ENCODE peak calls at places on chromosomes 2 and 18, in five cellular contexts. One of them, this sample, is unnamed.
A peak's percentile ranks its signal among the peaks of the same experiment; 100 is the strongest.

GRCh38 chr2:120342451-120342850 is 3.5 kb upstream of the INHBB start:
- DNase-seq in tibial artery: no peak
- DNase-seq in substantia nigra: no peak
- DNase-seq in HCT116: no peak
- DNase-seq in GM23338: no peak
- DNase-seq in this sample: no peak

GRCh38 chr2:17752892-17753802 is 463 bp downstream of the SMC6 start:
- DNase-seq in substantia nigra: no peak
- DNase-seq in GM23338: peak; percentile 70
- DNase-seq in tibial artery: peak; percentile 71
- DNase-seq in HCT116: no peak
- DNase-seq in this sample: peak; percentile 82

GRCh38 chr2:62501059-62501458 is 4.9 kb downstream of the TMEM17 start:
- DNase-seq in tibial artery: no peak
- DNase-seq in GM23338: no peak
- DNase-seq in substantia nigra: no peak
- DNase-seq in HCT116: no peak
- DNase-seq in this sample: no peak

GRCh38 chr2:130347220-130347925 is 4.7 kb downstream of the IMP4 start:
- DNase-seq in GM23338: no peak
- DNase-seq in tibial artery: no peak
- DNase-seq in substantia nigra: no peak
- DNase-seq in HCT116: no peak
- DNase-seq in this sample: no peak

GRCh38 chr18:48547456-48548403 is 8.9 kb downstream of the CTIF start:
- DNase-seq in tibial artery: peak; percentile 82
- DNase-seq in HCT116: no peak
- DNase-seq in GM23338: peak; percentile 55
- DNase-seq in substantia nigra: no peak
- DNase-seq in this sample: peak; percentile 88

GRCh38 chr2:128346811-128347558 is 28.3 kb upstream of the HS6ST1 start:
- DNase-seq in HCT116: no peak
- DNase-seq in tibial artery: no peak
- DNase-seq in GM23338: no peak
- DNase-seq in substantia nigra: no peak
- DNase-seq in this sample: peak; percentile 45

GRCh38 chr2:20052229-20052871 is 922 bp upstream of the LAPTM4A start:
- DNase-seq in HCT116: no peak
- DNase-seq in GM23338: peak; percentile 15
- DNase-seq in tibial artery: no peak
- DNase-seq in substantia nigra: no peak
- DNase-seq in this sample: no peak

GRCh38 chr2:36556847-36557246 is 41.1 kb downstream of the FEZ2 start:
- DNase-seq in GM23338: no peak
- DNase-seq in substantia nigra: no peak
- DNase-seq in tibial artery: no peak
- DNase-seq in HCT116: no peak
- DNase-seq in this sample: no peak

GRCh38 chr2:10572693-10573092 is 117.1 kb downstream of the NOL10 start:
- DNase-seq in HCT116: no peak
- DNase-seq in tibial artery: no peak
- DNase-seq in substantia nigra: no peak
- DNase-seq in GM23338: no peak
- DNase-seq in this sample: no peak

GRCh38 chr2:182117203-182117602 is 131.6 kb downstream of the PPP1R1C start:
- DNase-seq in substantia nigra: no peak
- DNase-seq in HCT116: no peak
- DNase-seq in tibial artery: no peak
- DNase-seq in GM23338: no peak
- DNase-seq in this sample: no peak

GRCh38 chr2:28586864-28587263 is 91.0 kb downstream of the PLB1 start:
- DNase-seq in GM23338: no peak
- DNase-seq in substantia nigra: no peak
- DNase-seq in HCT116: no peak
- DNase-seq in tibial artery: no peak
- DNase-seq in this sample: no peak

GRCh38 chr2:8465560-8465959 is 216.3 kb upstream of the ID2 start:
- DNase-seq in substantia nigra: no peak
- DNase-seq in GM23338: no peak
- DNase-seq in tibial artery: no peak
- DNase-seq in HCT116: no peak
- DNase-seq in this sample: no peak

GRCh38 chr2:235467586-235467985 is 26.3 kb upstream of the AGAP1 start:
- DNase-seq in GM23338: no peak
- DNase-seq in substantia nigra: no peak
- DNase-seq in HCT116: no peak
- DNase-seq in tibial artery: no peak
- DNase-seq in this sample: peak; percentile 8

GRCh38 chr2:233034-233433 is 30.8 kb downstream of the SH3YL1 start:
- DNase-seq in GM23338: peak; percentile 82
- DNase-seq in substantia nigra: no peak
- DNase-seq in tibial artery: no peak
- DNase-seq in HCT116: no peak
- DNase-seq in this sample: peak; percentile 66

GRCh38 chr18:8367217-8367988 is 241.8 kb upstream of the RAB12 start:
- DNase-seq in HCT116: peak; percentile 7
- DNase-seq in substantia nigra: peak; percentile 5
- DNase-seq in tibial artery: no peak
- DNase-seq in GM23338: peak; percentile 91
- DNase-seq in this sample: peak; percentile 92

GRCh38 chr2:37588316-37588777 is 83.1 kb downstream of the CDC42EP3 start:
- DNase-seq in GM23338: no peak
- DNase-seq in HCT116: peak; percentile 79
- DNase-seq in substantia nigra: no peak
- DNase-seq in tibial artery: no peak
- DNase-seq in this sample: no peak

GRCh38 chr2:68992933-68993332 is 18.5 kb downstream of the GKN1 start:
- DNase-seq in GM23338: no peak
- DNase-seq in tibial artery: no peak
- DNase-seq in substantia nigra: no peak
- DNase-seq in HCT116: no peak
- DNase-seq in this sample: no peak

GRCh38 chr18:9996104-9996503 is 82.3 kb downstream of the VAPA start:
- DNase-seq in GM23338: no peak
- DNase-seq in HCT116: no peak
- DNase-seq in tibial artery: no peak
- DNase-seq in substantia nigra: no peak
- DNase-seq in this sample: no peak

GRCh38 chr2:50018938-50019337 is 864.6 kb upstream of the FSHR start:
- DNase-seq in HCT116: no peak
- DNase-seq in substantia nigra: no peak
- DNase-seq in GM23338: peak; percentile 11
- DNase-seq in tibial artery: no peak
- DNase-seq in this sample: no peak

GRCh38 chr2:190791347-190791982 is 89.2 kb upstream of the GLS start:
- DNase-seq in substantia nigra: no peak
- DNase-seq in tibial artery: no peak
- DNase-seq in GM23338: no peak
- DNase-seq in HCT116: no peak
- DNase-seq in this sample: peak; percentile 63

GRCh38 chr2:241123816-241124536 is 21.9 kb upstream of the MTERF4 start:
- DNase-seq in tibial artery: peak; percentile 61
- DNase-seq in HCT116: no peak
- DNase-seq in GM23338: no peak
- DNase-seq in substantia nigra: no peak
- DNase-seq in this sample: no peak

GRCh38 chr2:201795608-201796477 is 10.5 kb upstream of the CDK15 start:
- DNase-seq in tibial artery: no peak
- DNase-seq in GM23338: peak; percentile 80
- DNase-seq in HCT116: peak; percentile 35
- DNase-seq in substantia nigra: no peak
- DNase-seq in this sample: peak; percentile 81

GRCh38 chr2:24888177-24888576 is 31.9 kb downstream of the ADCY3 start:
- DNase-seq in GM23338: no peak
- DNase-seq in tibial artery: no peak
- DNase-seq in substantia nigra: no peak
- DNase-seq in HCT116: no peak
- DNase-seq in this sample: no peak

GRCh38 chr2:24885221-24886113 is 34.6 kb downstream of the ADCY3 start:
- DNase-seq in tibial artery: no peak
- DNase-seq in GM23338: no peak
- DNase-seq in HCT116: no peak
- DNase-seq in substantia nigra: no peak
- DNase-seq in this sample: peak; percentile 36

GRCh38 chr2:24886114-24886501 is 33.9 kb downstream of the ADCY3 start:
- DNase-seq in tibial artery: no peak
- DNase-seq in HCT116: no peak
- DNase-seq in GM23338: no peak
- DNase-seq in substantia nigra: no peak
- DNase-seq in this sample: no peak

GRCh38 chr2:24887325-24887874 is 32.6 kb downstream of the ADCY3 start:
- DNase-seq in substantia nigra: no peak
- DNase-seq in GM23338: no peak
- DNase-seq in HCT116: no peak
- DNase-seq in tibial artery: no peak
- DNase-seq in this sample: no peak

DNA sequence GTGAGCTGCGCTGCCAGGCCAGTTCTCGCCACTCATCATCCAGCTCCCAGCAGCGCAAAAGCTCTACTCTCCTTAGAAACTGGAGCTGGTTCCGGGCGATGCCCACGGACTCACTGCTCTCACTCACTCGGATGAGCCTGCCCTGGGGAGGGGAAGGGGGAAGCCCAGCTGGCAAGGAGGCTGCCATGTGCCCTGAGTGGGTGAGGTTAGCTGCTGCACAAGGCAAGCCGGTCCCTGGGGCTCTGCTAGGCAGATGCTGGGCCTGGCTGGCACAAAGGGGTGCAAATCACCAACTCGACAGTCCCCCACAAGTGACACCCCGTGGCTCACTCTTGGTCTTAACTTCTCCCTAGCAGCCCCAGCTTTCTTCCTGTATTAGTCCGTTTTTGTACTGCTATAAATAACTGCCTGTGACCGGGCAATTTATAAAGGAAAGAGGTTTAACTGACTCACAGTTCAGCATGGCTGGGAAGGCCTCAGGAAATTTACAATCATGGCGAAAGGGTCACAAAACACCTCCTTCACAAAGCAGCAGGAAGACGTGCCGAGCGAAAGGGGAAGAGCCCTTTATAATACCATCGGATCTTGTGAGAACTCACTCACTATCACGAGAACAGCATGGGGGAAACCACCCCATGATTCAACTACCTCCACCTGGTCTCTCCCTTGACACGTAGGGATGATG is 33.3 kb downstream of the ADCY3 start:
- DNase-seq in GM23338: no peak
- DNase-seq in HCT116: no peak
- DNase-seq in substantia nigra: no peak
- DNase-seq in tibial artery: no peak
- DNase-seq in this sample: no peak
- H3K27ac ChIP-seq in GM23338: no peak overlapping the region
- H3K27ac ChIP-seq in HCT116: no peak overlapping the region
- H3K27ac ChIP-seq in substantia nigra: no peak overlapping the region
- H3K27ac ChIP-seq in tibial artery: peak overlapping the region; percentile 26
- H3K27ac ChIP-seq in this sample: no peak overlapping the region

DNA sequence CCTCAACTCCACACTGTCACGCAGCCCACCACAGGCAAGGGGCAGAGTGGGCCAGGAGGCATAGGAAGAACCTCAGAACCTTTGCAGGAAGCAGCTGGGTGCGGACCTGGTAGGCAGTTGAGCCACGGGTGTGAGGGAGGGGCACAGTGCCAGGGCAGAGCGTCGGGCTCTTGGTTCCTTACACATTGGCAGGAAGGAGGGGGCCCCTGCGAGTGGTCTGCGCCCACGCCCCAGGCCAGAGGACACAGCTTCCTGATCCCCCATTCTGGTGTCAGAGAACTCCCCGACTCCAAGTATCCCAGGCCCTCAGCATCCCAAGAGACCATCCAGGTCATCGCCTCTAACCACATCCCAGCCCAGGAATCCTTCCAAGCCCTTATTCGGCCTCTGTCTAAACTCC is 61.5 kb downstream of the TNS1 start:
- DNase-seq in substantia nigra: no peak
- DNase-seq in GM23338: no peak
- DNase-seq in tibial artery: no peak
- DNase-seq in HCT116: no peak
- DNase-seq in this sample: no peak
- H3K27ac ChIP-seq in substantia nigra: peak overlapping the region; percentile 89
- H3K27ac ChIP-seq in GM23338: no peak overlapping the region
- H3K27ac ChIP-seq in tibial artery: peak overlapping the region; percentile 98
- H3K27ac ChIP-seq in HCT116: no peak overlapping the region
- H3K27ac ChIP-seq in this sample: no peak overlapping the region

GRCh38 chr18:25189391-25190185 is 162.4 kb downstream of the ZNF521 start:
- DNase-seq in GM23338: no peak
- DNase-seq in substantia nigra: no peak
- DNase-seq in tibial artery: no peak
- DNase-seq in HCT116: no peak
- DNase-seq in this sample: no peak
- H3K27ac ChIP-seq in GM23338: no peak overlapping the region
- H3K27ac ChIP-seq in substantia nigra: no peak overlapping the region
- H3K27ac ChIP-seq in tibial artery: no peak overlapping the region
- H3K27ac ChIP-seq in HCT116: no peak overlapping the region
- H3K27ac ChIP-seq in this sample: no peak overlapping the region

GRCh38 chr2:3738454-3738853 is 35.1 kb downstream of the DCDC2C start:
- DNase-seq in HCT116: peak; percentile 34
- DNase-seq in substantia nigra: no peak
- DNase-seq in tibial artery: no peak
- DNase-seq in GM23338: peak; percentile 59
- DNase-seq in this sample: peak; percentile 75
- H3K27ac ChIP-seq in HCT116: no peak overlapping the region
- H3K27ac ChIP-seq in substantia nigra: no peak overlapping the region
- H3K27ac ChIP-seq in tibial artery: no peak overlapping the region
- H3K27ac ChIP-seq in GM23338: no peak overlapping the region
- H3K27ac ChIP-seq in this sample: no peak overlapping the region

DNA sequence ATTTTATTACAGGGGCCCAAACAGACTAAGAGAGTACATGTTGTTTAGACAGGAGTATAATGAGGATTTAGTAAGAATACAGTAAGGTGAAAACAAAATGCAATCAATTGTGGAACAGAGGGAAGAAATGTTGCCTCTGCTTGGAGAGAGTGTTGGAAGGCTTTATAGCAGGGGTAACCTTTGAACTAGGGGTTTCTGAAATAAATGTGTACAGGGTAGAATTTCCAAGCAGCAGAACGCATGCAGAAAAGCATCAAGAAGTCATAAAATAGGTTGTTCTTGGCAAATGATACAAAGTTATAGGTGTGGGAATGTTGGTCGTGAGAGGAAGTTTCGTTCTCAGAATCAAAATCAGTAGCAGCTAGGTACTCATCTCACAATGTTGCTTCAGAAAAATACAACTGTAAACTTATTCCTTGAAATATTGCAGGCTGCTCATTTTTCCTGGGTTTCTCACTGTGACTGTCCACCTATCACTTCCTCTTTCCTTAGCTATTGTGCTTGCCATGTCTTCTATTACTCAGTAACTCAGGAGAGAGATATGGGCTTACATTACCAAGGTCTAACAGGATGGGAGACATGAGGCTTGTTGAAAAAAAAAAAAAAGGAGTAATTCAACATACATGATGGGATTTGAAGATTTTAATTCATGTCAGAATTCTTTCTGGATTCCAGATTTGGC is 17.1 kb upstream of the HNMT start:
- DNase-seq in tibial artery: no peak
- DNase-seq in substantia nigra: no peak
- DNase-seq in HCT116: no peak
- DNase-seq in GM23338: no peak
- DNase-seq in this sample: no peak
- H3K27ac ChIP-seq in tibial artery: no peak overlapping the region
- H3K27ac ChIP-seq in substantia nigra: no peak overlapping the region
- H3K27ac ChIP-seq in HCT116: no peak overlapping the region
- H3K27ac ChIP-seq in GM23338: no peak overlapping the region
- H3K27ac ChIP-seq in this sample: no peak overlapping the region

This sample was measured in endodermal cell.